ENCODE peak calls at places on chromosomes 3 and 15, in nine cellular contexts. B, J, U, Q, Y, P, V, F and M are unnamed samples.
A peak's percentile ranks its signal among the peaks of the same experiment; 100 is the strongest.

GRCh38 chr3:46875560-46875959 is 2.0 kb upstream of the PTH1R start:
- DNase-seq in B (no peak), J (no peak), U (no peak), Q (no peak), Y (no peak), P (no peak), V (no peak), F (no peak), M (no peak)

GRCh38 chr3:189718215-189718614 is 87.0 kb downstream of the TP63 start:
- DNase-seq in B (no peak), J (no peak), U (no peak), Q (no peak), Y (no peak), P (no peak), V (no peak), F (no peak), M (no peak)

GRCh38 chr15:64731807-64732151 is 43.6 kb downstream of the RBPMS2 start:
- DNase-seq in B (no peak), J (no peak), U (no peak), Q (no peak), Y (no peak), P (no peak), V (no peak), F (no peak), M (no peak)

GRCh38 chr3:138678874-138679392 is 70.4 kb downstream of the FAIM start:
- DNase-seq in B (no peak), J (no peak), U (no peak), Q (no peak), Y (no peak), P (no peak), V (no peak), F (no peak), M (no peak)

GRCh38 chr3:100603449-100603848 is 6.0 kb upstream of the ADGRG7 start:
- DNase-seq in B (peak; percentile 65), J (no peak), U (no peak), Q (peak; percentile 6), Y (peak; percentile 54), P (no peak), V (no peak), F (no peak), M (no peak)

GRCh38 chr3:149582395-149582794 is 75.4 kb downstream of the WWTR1 start:
- DNase-seq in B (no peak), J (no peak), U (no peak), Q (no peak), Y (no peak), P (no peak), V (no peak), F (no peak), M (no peak)

GRCh38 chr3:164450276-164450905 is 627.9 kb downstream of the SI start:
- DNase-seq in B (no peak), J (no peak), U (no peak), Q (no peak), Y (no peak), P (no peak), V (no peak), F (no peak), M (no peak)

GRCh38 chr3:178900244-178900643 is 171.4 kb downstream of the ZMAT3 start:
- DNase-seq in B (no peak), J (no peak), U (no peak), Q (no peak), Y (no peak), P (no peak), V (no peak), F (no peak), M (no peak)

GRCh38 chr3:47266709-47267489 is 15.7 kb downstream of the KIF9 start:
- DNase-seq in B (peak; percentile 95), J (peak; percentile 83), U (no peak), Q (peak; percentile 42), Y (peak; percentile 97), P (peak; percentile 43), V (peak; percentile 56), F (peak; percentile 82), M (peak; percentile 28)

GRCh38 chr15:40301467-40302179 is 6.1 kb downstream of the PLCB2 start:
- DNase-seq in B (no peak), J (peak; percentile 36), U (no peak), Q (no peak), Y (no peak), P (no peak), V (no peak), F (no peak), M (no peak)

GRCh38 chr15:31740203-31740602 is 290.1 kb upstream of the CHRNA7 start:
- DNase-seq in B (no peak), J (no peak), U (peak; percentile 72), Q (no peak), Y (peak; percentile 56), P (no peak), V (no peak), F (no peak), M (no peak)

GRCh38 chr3:16369247-16369646 is 104.2 kb downstream of the OXNAD1 start:
- DNase-seq in B (no peak), J (no peak), U (no peak), Q (no peak), Y (peak; percentile 9), P (no peak), V (no peak), F (no peak), M (no peak)

GRCh38 chr15:66285462-66286280 is 7.7 kb upstream of the DIS3L start:
- DNase-seq in B (peak; percentile 79), J (no peak), U (no peak), Q (no peak), Y (no peak), P (no peak), V (no peak), F (no peak), M (no peak)

GRCh38 chr15:58521293-58521991 is 89.7 kb downstream of the LIPC start:
- DNase-seq in B (peak; percentile 96), J (no peak), U (no peak), Q (no peak), Y (peak; percentile 58), P (no peak), V (no peak), F (peak; percentile 70), M (peak; percentile 6)

GRCh38 chr15:65248506-65248905 is 37.2 kb upstream of the CILP start:
- DNase-seq in B (no peak), J (no peak), U (no peak), Q (no peak), Y (no peak), P (no peak), V (no peak), F (no peak), M (no peak)

GRCh38 chr15:31372635-31373091 is 46.0 kb downstream of the KLF13 start:
- DNase-seq in B (no peak), J (no peak), U (no peak), Q (no peak), Y (peak; percentile 86), P (peak; percentile 49), V (no peak), F (no peak), M (no peak)

GRCh38 chr15:43789409-43789808 is 2.7 kb upstream of the SERF2 start:
- DNase-seq in B (no peak), J (no peak), U (no peak), Q (peak; percentile 93), Y (no peak), P (no peak), V (no peak), F (no peak), M (no peak)

GRCh38 chr15:95912280-95912625 is 418.2 kb upstream of the NR2F2 start:
- DNase-seq in B (no peak), J (no peak), U (no peak), Q (no peak), Y (no peak), P (no peak), V (no peak), F (no peak), M (no peak)